ENCODE peak calls at places on chromosomes 16 and 17, in ten cellular contexts. J, Y, C, W, I, U, D, N, K and E are unnamed samples. For H3K4me1, the result is how much of the 10 kb centered on the place peaks cover.

GRCh38 chr17:68178831-68179230 is 69.0 kb upstream of the AMZ2 start:
- DNase-seq in U (no peak), C (no peak), Y (no peak), K (no peak), I (no peak), W (no peak), D (no peak), N (no peak), J (no peak), E (no peak)

GRCh38 chr16:86430814-86431213 is 79.5 kb upstream of the FOXF1 start:
- DNase-seq in U (no peak), D (no peak), N (no peak), C (no peak), I (no peak), J (no peak), Y (no peak), K (no peak), W (no peak), E (no peak)

GRCh38 chr16:82634955-82635610 is 8.3 kb downstream of the CDH13 start:
- DNase-seq in I (no peak), K (no peak), U (no peak), W (no peak), N (no peak), D (no peak), J (no peak), Y (no peak), C (peak), E (no peak)

GRCh38 chr17:36921131-36921851 is 16.0 kb upstream of the LHX1 start:
- DNase-seq in W (no peak), K (no peak), I (no peak), U (no peak), N (no peak), D (no peak), Y (no peak), J (no peak), C (no peak), E (no peak)

GRCh38 chr17:12664252-12664651 is 1.4 kb upstream of the MYOCD start:
- DNase-seq in J (no peak), D (no peak), K (no peak), N (no peak), C (no peak), W (no peak), Y (no peak), I (no peak), U (no peak), E (no peak)

GRCh38 chr16:66605177-66605999 is 884 bp downstream of the CMTM3 start:
- DNase-seq in W (peak), D (peak), C (peak), K (peak), N (peak), J (peak), U (peak), Y (no peak), I (peak), E (no peak)

GRCh38 chr16:17305694-17306093 is 165.1 kb downstream of the XYLT1 start:
- DNase-seq in C (no peak), K (no peak), N (no peak), U (no peak), D (no peak), Y (no peak), W (no peak), I (no peak), J (no peak), E (no peak)

GRCh38 chr16:87344165-87344930 is 27.2 kb upstream of the C16orf95 start:
- DNase-seq in K (no peak), D (no peak), W (no peak), C (no peak), Y (no peak), J (no peak), U (peak), N (no peak), I (no peak), E (no peak)

GRCh38 chr16:77223184-77223583 is 24.0 kb downstream of the SYCE1L start:
- DNase-seq in I (no peak), C (no peak), N (no peak), W (no peak), J (peak), U (no peak), D (peak), K (no peak), Y (no peak), E (no peak)

GRCh38 chr16:13269359-13269758 is 368.0 kb downstream of the SHISA9 start:
- DNase-seq in D (no peak), J (no peak), Y (no peak), W (no peak), U (no peak), I (no peak), K (no peak), N (no peak), C (no peak), E (no peak)

GRCh38 chr17:39090832-39091622 is 60.4 kb downstream of the PLXDC1 start:
- DNase-seq in K (no peak), I (no peak), C (no peak), U (peak), D (no peak), J (no peak), Y (no peak), W (no peak), N (no peak), E (no peak)
- H3K4me1 ChIP-seq in K (under half), I (under half), C (under half), U (under half), D (under half), J (under half), Y (under half), W (under half), N (under half), E (under half)

GRCh38 chr16:58196898-58197313 is 1.0 kb downstream of the CSNK2A2 start:
- DNase-seq in J (no peak), C (no peak), W (no peak), Y (no peak), K (no peak), U (no peak), I (no peak), N (no peak), D (peak), E (peak)

GRCh38 chr16:58200398-58200797 is 2.5 kb upstream of the CSNK2A2 start:
- DNase-seq in D (no peak), J (no peak), U (no peak), K (no peak), C (no peak), W (no peak), I (no peak), N (no peak), Y (no peak), E (no peak)

GRCh38 chr16:58198022-58198683 is at the start of gene CSNK2A2:
- DNase-seq in C (peak), D (peak), N (peak), J (peak), K (peak), Y (no peak), I (peak), U (peak), W (peak), E (peak)

GRCh38 chr16:58197314-58198012 is 443 bp downstream of the CSNK2A2 start:
- DNase-seq in N (no peak), W (no peak), U (peak), D (peak), I (peak), K (peak), J (no peak), Y (no peak), C (no peak), E (no peak)

GRCh38 chr16:58198739-58199411 is 969 bp upstream of the CSNK2A2 start:
- DNase-seq in N (no peak), J (no peak), U (no peak), I (no peak), W (no peak), D (no peak), K (no peak), C (no peak), Y (no peak), E (no peak)
- H3K27ac ChIP-seq in N (no peak), J (no peak), U (no peak), I (no peak), W (no peak), D (no peak), K (no peak), C (no peak), Y (no peak), E (no peak)

DNA sequence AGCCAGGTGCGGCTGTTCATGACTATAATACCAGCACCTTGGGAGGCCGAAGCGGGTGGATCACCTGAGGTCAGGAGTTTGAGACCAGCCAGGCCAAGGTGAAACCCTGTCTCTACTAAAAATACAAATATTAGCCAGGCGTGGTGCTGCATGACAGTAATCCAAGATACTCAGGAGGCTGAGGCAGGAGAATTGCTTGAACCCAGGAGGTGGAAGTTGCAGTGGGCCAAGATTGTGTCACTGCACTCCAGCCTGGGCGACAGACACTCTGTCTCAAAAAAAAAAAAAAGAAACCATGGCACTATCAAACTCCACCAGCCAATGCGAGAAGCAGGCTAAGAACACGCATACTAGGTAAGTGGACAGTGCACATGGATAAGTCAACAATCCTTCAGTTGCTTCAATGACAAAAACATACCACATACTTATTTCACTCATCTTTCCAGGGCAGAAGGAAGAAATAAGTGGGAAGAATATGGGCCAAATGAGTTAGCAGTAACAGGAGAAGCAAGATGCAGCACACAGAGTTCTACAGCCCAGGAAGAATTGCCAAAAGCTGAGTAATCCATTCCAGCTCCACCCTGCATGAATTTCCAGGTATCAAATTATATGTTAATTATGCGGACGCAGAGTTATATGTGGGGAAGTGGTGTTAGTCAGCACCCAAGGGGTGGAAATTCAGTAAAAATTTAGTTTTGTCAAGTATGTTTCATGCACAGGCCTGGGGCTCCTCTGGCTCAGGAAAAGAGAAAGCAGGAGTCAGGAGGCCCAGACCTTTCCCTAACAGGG is 58.5 kb downstream of the ZFHX3 start:
- DNase-seq in U (no peak), C (peak), J (peak), N (no peak), D (no peak), I (peak), K (no peak), Y (no peak), W (no peak), E (no peak)
- H3K4me1 ChIP-seq in U (under half), C (half or more), J (under half), N (under half), D (under half), I (half or more), K (under half), Y (half or more), W (under half), E (half or more)

GRCh38 chr17:51029568-51030463 is 90.9 kb downstream of the SPAG9 start:
- DNase-seq in W (no peak), K (no peak), J (no peak), Y (no peak), C (no peak), D (peak), U (no peak), I (no peak), N (no peak), E (no peak)

GRCh38 chr17:51036084-51036483 is 84.6 kb downstream of the SPAG9 start:
- DNase-seq in N (no peak), Y (no peak), D (no peak), K (no peak), C (no peak), U (no peak), W (no peak), J (no peak), I (no peak), E (no peak)

GRCh38 chr17:51035436-51035835 is 85.2 kb downstream of the SPAG9 start:
- DNase-seq in N (no peak), Y (no peak), I (no peak), J (no peak), D (peak), U (no peak), K (no peak), W (no peak), C (no peak), E (no peak)

GRCh38 chr17:51032850-51033249 is 87.8 kb downstream of the SPAG9 start:
- DNase-seq in J (no peak), D (no peak), C (no peak), U (no peak), K (no peak), I (no peak), N (no peak), W (no peak), Y (no peak), E (no peak)

GRCh38 chr17:51034800-51035199 is 85.9 kb downstream of the SPAG9 start:
- DNase-seq in K (no peak), U (no peak), W (no peak), J (no peak), C (no peak), Y (no peak), N (no peak), D (no peak), I (no peak), E (no peak)
- H3K27ac ChIP-seq in K (no peak), U (no peak), W (no peak), J (no peak), C (peak), Y (no peak), N (no peak), D (no peak), I (peak), E (no peak)

DNA sequence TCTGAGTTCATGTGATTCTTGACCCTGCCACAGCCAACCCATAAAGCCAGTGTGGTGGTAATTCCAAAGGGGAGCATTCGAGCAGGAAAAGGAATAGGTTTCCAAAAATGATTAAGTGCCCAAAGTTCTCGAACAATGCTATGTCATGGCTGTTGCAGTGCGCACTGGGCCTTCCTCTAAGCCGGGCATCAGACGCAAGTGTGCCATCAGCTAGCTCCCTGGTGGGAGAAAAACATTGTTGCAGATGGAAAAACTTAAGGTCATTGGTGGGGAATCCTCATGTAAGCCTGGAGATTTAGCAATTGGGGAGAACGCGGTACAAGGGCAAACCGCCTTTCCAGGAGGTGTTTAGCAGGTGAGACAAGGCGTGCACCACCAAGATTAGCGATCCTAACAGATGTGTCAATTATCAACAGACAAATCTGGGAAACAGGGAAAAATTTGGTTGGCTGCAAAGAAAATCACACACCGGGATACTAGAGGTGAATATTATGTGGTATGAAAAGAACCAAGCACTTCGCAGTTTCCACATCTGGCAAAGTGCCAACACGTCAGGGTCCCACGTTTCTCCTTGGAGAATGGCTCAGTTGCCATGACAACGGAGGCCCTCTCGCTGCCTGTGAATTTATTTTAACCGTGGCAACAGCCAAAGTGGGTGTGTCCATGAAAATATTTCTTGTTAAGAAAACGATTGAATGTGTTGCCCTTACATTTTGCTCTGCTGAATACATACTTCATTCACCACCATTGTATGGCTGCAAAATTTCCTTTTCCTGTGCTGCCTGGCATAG is 118.5 kb upstream of the CACNG5 start:
- DNase-seq in C (no peak), K (no peak), U (no peak), D (no peak), W (no peak), I (no peak), J (no peak), Y (no peak), N (no peak), E (no peak)
- H3K4me1 ChIP-seq in C (under half), K (under half), U (under half), D (under half), W (under half), I (under half), J (under half), Y (under half), N (under half), E (under half)

DNA sequence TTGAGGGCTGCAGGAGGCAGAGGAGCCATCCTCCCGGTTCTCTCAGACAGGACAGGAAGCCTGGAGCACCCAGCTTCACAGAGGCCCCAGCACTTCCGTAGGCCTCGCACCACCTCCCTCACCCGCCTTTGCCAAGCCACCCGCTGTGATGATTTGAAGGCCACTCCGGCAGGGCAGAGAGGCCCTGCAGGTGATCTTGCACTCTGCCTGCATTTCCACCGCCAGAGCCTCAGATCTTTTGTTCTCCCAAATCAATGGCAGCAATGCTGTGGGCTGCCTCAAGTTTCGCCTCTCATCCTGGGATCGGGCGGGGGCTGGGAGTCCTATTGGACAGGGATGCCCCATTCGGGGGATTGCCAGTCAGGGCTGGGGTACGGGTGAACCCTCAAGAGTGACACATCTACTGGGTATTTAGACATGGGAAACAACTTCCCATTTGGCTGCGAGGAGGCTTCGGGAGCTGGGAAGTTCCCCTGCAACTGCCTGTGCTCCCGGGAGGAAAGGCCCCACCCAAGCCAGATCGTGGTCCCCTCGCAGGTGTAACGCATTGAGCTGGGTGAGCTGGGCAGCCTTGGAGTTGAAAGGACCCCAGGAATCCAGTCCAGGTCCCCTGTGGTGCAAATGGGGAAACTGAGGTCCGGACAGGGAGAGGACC is 34.8 kb upstream of the PEMT start:
- DNase-seq in Y (no peak), N (no peak), I (no peak), U (no peak), K (no peak), D (no peak), W (no peak), C (no peak), J (no peak), E (no peak)
- H3K27ac ChIP-seq in Y (no peak), N (no peak), I (no peak), U (no peak), K (no peak), D (no peak), W (no peak), C (no peak), J (no peak), E (no peak)

GRCh38 chr17:73140531-73140930 is 24.3 kb upstream of the SSTR2 start:
- DNase-seq in J (no peak), N (no peak), U (no peak), K (no peak), D (no peak), C (no peak), Y (no peak), W (no peak), I (no peak), E (no peak)

GRCh38 chr17:73138541-73139138 is 26.2 kb upstream of the SSTR2 start:
- DNase-seq in U (no peak), C (no peak), D (no peak), K (no peak), Y (no peak), W (no peak), I (no peak), J (no peak), N (no peak), E (peak)

GRCh38 chr17:73137376-73137775 is 27.4 kb upstream of the SSTR2 start:
- DNase-seq in Y (no peak), K (no peak), N (no peak), I (no peak), U (no peak), C (no peak), D (no peak), W (no peak), J (no peak), E (no peak)

GRCh38 chr17:73141411-73141810 is 23.4 kb upstream of the SSTR2 start:
- DNase-seq in W (no peak), I (no peak), C (no peak), K (no peak), Y (no peak), J (no peak), D (no peak), U (no peak), N (no peak), E (no peak)

DNA sequence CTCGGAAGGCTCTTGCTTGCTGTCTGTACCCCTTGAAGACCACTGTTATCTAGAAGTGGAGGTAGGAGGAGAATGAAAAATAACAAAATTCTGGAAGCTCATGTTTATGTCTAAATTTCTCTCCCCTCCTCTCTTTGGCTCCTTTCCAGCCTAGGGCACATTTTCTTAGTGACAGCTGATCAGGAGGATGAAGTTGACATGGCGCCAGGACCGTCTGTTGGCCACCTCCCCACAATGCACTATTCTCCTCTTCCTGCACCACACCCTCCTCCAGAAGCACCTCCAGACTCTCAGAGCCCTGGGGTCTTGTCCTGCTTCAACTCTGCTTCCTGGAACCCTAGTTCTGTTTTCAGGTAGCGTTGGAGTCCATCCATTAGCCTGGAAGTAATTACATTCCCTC is 25.5 kb upstream of the SSTR2 start:
- DNase-seq in K (no peak), U (no peak), D (no peak), I (no peak), J (no peak), Y (no peak), C (no peak), W (no peak), N (no peak), E (no peak)
- H3K4me1 ChIP-seq in K (under half), U (under half), D (under half), I (under half), J (under half), Y (under half), C (under half), W (under half), N (under half), E (under half)